ENCODE peak calls at places on chromosome 6, in eight cellular contexts. One of them, this sample, is unnamed.

GRCh38 chr6:168136001-168136400 is 57.0 kb upstream of the FRMD1 start:
- DNase-seq in HepG2: no peak
- DNase-seq in stomach: no peak
- DNase-seq in HCT116: no peak
- DNase-seq in spleen: peak
- DNase-seq in breast epithelium: no peak
- DNase-seq in uterus: no peak
- DNase-seq in A549: no peak
- DNase-seq in this sample: no peak

GRCh38 chr6:74899416-74899815 is 306.4 kb downstream of the COL12A1 start:
- DNase-seq in uterus: no peak
- DNase-seq in breast epithelium: no peak
- DNase-seq in HCT116: no peak
- DNase-seq in spleen: no peak
- DNase-seq in stomach: no peak
- DNase-seq in HepG2: peak
- DNase-seq in A549: peak
- DNase-seq in this sample: no peak

GRCh38 chr6:15551798-15552197 is 111.0 kb downstream of the DTNBP1 start:
- DNase-seq in spleen: peak
- DNase-seq in A549: no peak
- DNase-seq in HCT116: no peak
- DNase-seq in HepG2: no peak
- DNase-seq in stomach: no peak
- DNase-seq in uterus: no peak
- DNase-seq in breast epithelium: no peak
- DNase-seq in this sample: no peak

GRCh38 chr6:106979435-106979884 is 4.9 kb upstream of the CD24 start:
- DNase-seq in spleen: peak
- DNase-seq in HepG2: peak
- DNase-seq in uterus: peak
- DNase-seq in breast epithelium: peak
- DNase-seq in A549: peak
- DNase-seq in HCT116: peak
- DNase-seq in stomach: peak
- DNase-seq in this sample: peak

GRCh38 chr6:161919711-161920110 is 645.9 kb upstream of the AGPAT4 start:
- DNase-seq in HCT116: no peak
- DNase-seq in stomach: no peak
- DNase-seq in HepG2: no peak
- DNase-seq in A549: no peak
- DNase-seq in spleen: no peak
- DNase-seq in breast epithelium: no peak
- DNase-seq in uterus: no peak
- DNase-seq in this sample: no peak

GRCh38 chr6:111210074-111210729 is 122.9 kb downstream of the SLC16A10 start:
- DNase-seq in HCT116: peak
- DNase-seq in spleen: no peak
- DNase-seq in HepG2: peak
- DNase-seq in A549: peak
- DNase-seq in uterus: no peak
- DNase-seq in stomach: no peak
- DNase-seq in breast epithelium: no peak
- DNase-seq in this sample: no peak

GRCh38 chr6:168937061-168937460 is 316.6 kb downstream of the THBS2 start:
- DNase-seq in breast epithelium: no peak
- DNase-seq in HepG2: no peak
- DNase-seq in stomach: no peak
- DNase-seq in HCT116: no peak
- DNase-seq in spleen: no peak
- DNase-seq in A549: no peak
- DNase-seq in uterus: no peak
- DNase-seq in this sample: no peak

GRCh38 chr6:139271056-139271455 is 20.7 kb downstream of the TXLNB start:
- DNase-seq in stomach: no peak
- DNase-seq in HepG2: no peak
- DNase-seq in HCT116: no peak
- DNase-seq in uterus: no peak
- DNase-seq in breast epithelium: no peak
- DNase-seq in A549: peak
- DNase-seq in spleen: peak
- DNase-seq in this sample: no peak

GRCh38 chr6:170542031-170542719 is 10.9 kb downstream of the PSMB1 start:
- DNase-seq in breast epithelium: no peak
- DNase-seq in A549: no peak
- DNase-seq in HCT116: no peak
- DNase-seq in stomach: no peak
- DNase-seq in HepG2: no peak
- DNase-seq in uterus: no peak
- DNase-seq in spleen: no peak
- DNase-seq in this sample: no peak

GRCh38 chr6:4370066-4370465 is 234.7 kb upstream of the ECI2 start:
- DNase-seq in stomach: no peak
- DNase-seq in uterus: no peak
- DNase-seq in A549: peak
- DNase-seq in HCT116: peak
- DNase-seq in breast epithelium: no peak
- DNase-seq in HepG2: no peak
- DNase-seq in spleen: no peak
- DNase-seq in this sample: no peak

GRCh38 chr6:79430913-79431312 is 106.3 kb downstream of the LCA5 start:
- DNase-seq in uterus: no peak
- DNase-seq in breast epithelium: no peak
- DNase-seq in HCT116: no peak
- DNase-seq in stomach: no peak
- DNase-seq in HepG2: no peak
- DNase-seq in spleen: no peak
- DNase-seq in A549: no peak
- DNase-seq in this sample: no peak

GRCh38 chr6:19804362-19805145 is 32.6 kb upstream of the ID4 start:
- DNase-seq in stomach: peak
- DNase-seq in A549: peak
- DNase-seq in spleen: peak
- DNase-seq in HepG2: peak
- DNase-seq in uterus: peak
- DNase-seq in HCT116: peak
- DNase-seq in breast epithelium: peak
- DNase-seq in this sample: peak
- TF ChIP-seq POLR2A in stomach: no peak
- TF ChIP-seq POLR2A in A549: peak
- TF ChIP-seq POLR2A in spleen: no peak
- TF ChIP-seq POLR2A in HepG2: peak
- TF ChIP-seq POLR2A in uterus: peak
- TF ChIP-seq POLR2A in HCT116: no peak
- TF ChIP-seq POLR2A in breast epithelium: peak
- TF ChIP-seq POLR2A in this sample: peak

GRCh38 chr6:133955136-133955576 is 2.1 kb downstream of the TBPL1 start:
- DNase-seq in stomach: no peak
- DNase-seq in uterus: no peak
- DNase-seq in breast epithelium: no peak
- DNase-seq in HCT116: no peak
- DNase-seq in A549: no peak
- DNase-seq in spleen: no peak
- DNase-seq in HepG2: no peak
- DNase-seq in this sample: no peak

GRCh38 chr6:133953634-133954415 is 801 bp downstream of the TBPL1 start:
- DNase-seq in HCT116: no peak
- DNase-seq in A549: no peak
- DNase-seq in breast epithelium: no peak
- DNase-seq in spleen: no peak
- DNase-seq in stomach: no peak
- DNase-seq in HepG2: no peak
- DNase-seq in uterus: peak
- DNase-seq in this sample: no peak

GRCh38 chr6:133951881-133952814 is 876 bp upstream of the TBPL1 start:
- DNase-seq in A549: peak
- DNase-seq in stomach: peak
- DNase-seq in spleen: peak
- DNase-seq in HCT116: peak
- DNase-seq in breast epithelium: no peak
- DNase-seq in HepG2: peak
- DNase-seq in uterus: peak
- DNase-seq in this sample: peak

GRCh38 chr6:133951227-133951626 is 1.8 kb upstream of the TBPL1 start:
- DNase-seq in stomach: no peak
- DNase-seq in HCT116: no peak
- DNase-seq in spleen: no peak
- DNase-seq in uterus: no peak
- DNase-seq in HepG2: no peak
- DNase-seq in breast epithelium: no peak
- DNase-seq in A549: no peak
- DNase-seq in this sample: no peak

DNA sequence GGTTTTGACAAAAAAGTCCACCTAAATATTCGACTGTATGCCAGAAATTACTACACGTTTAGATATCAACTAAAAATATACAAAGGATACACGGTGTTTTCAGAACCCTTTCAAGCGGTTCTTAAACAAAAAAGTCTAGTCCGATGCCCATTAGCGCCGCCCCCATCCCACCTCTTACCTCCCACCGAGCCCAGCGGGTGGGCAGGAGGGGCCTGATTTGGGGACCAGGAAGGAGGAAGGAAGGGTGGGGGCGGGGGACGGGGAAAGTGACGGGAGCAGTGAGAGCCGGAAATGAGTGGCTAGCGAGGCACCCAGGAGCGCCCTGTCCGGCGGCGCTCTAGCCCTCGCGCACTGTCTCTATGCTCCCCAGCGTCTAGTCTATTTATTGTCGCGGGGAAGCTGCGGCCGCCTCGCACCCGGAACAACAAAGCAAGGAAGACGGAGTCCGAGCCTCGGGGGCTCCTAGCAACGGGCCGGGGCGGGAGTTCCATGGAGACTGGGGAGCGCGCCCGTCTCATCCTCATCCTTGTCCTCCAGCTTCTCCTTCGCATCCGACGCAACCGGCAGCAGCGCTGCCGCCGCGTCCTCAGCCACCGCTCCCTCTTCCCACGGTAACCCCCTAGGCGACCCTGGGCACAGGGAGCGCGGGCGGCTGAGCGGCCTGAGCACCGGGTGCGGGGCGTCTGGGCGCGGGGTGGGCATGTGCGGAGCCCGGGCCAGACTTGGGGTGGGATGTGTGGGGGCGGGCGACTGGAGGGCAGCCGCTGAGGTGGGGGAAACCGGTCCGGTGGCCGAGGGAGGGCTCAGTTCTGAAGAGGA is at the start of gene TBPL1:
- DNase-seq in breast epithelium: peak
- DNase-seq in spleen: peak
- DNase-seq in A549: peak
- DNase-seq in HCT116: peak
- DNase-seq in HepG2: peak
- DNase-seq in stomach: peak
- DNase-seq in uterus: peak
- DNase-seq in this sample: peak
- TF ChIP-seq POLR2A in breast epithelium: no peak
- TF ChIP-seq POLR2A in spleen: no peak
- TF ChIP-seq POLR2A in A549: peak
- TF ChIP-seq POLR2A in HCT116: peak
- TF ChIP-seq POLR2A in HepG2: peak
- TF ChIP-seq POLR2A in stomach: no peak
- TF ChIP-seq POLR2A in uterus: peak
- TF ChIP-seq POLR2A in this sample: peak

GRCh38 chr6:3162565-3163247 is 5.4 kb upstream of the TUBB2A start:
- DNase-seq in HepG2: peak
- DNase-seq in stomach: peak
- DNase-seq in uterus: peak
- DNase-seq in spleen: peak
- DNase-seq in HCT116: peak
- DNase-seq in breast epithelium: peak
- DNase-seq in A549: peak
- DNase-seq in this sample: peak
- TF ChIP-seq POLR2A in HepG2: peak
- TF ChIP-seq POLR2A in stomach: no peak
- TF ChIP-seq POLR2A in uterus: peak
- TF ChIP-seq POLR2A in spleen: no peak
- TF ChIP-seq POLR2A in HCT116: peak
- TF ChIP-seq POLR2A in breast epithelium: peak
- TF ChIP-seq POLR2A in A549: peak
- TF ChIP-seq POLR2A in this sample: no peak

GRCh38 chr6:25962368-25963127 is at the start of gene TRIM38:
- DNase-seq in HepG2: peak
- DNase-seq in spleen: no peak
- DNase-seq in stomach: peak
- DNase-seq in HCT116: peak
- DNase-seq in uterus: peak
- DNase-seq in A549: peak
- DNase-seq in breast epithelium: peak
- DNase-seq in this sample: peak
- TF ChIP-seq POLR2A in HepG2: peak
- TF ChIP-seq POLR2A in spleen: peak
- TF ChIP-seq POLR2A in stomach: peak
- TF ChIP-seq POLR2A in HCT116: no peak
- TF ChIP-seq POLR2A in uterus: peak
- TF ChIP-seq POLR2A in A549: peak
- TF ChIP-seq POLR2A in breast epithelium: peak
- TF ChIP-seq POLR2A in this sample: peak